ENCODE peak calls at places on chromosomes 13 and 19, in eight cellular contexts. L is endothelial cell, C is BJ, W is cardiac fibroblast, G is uterus, O is neural progenitor cell, R is progenitor cell of endocrine pancreas, U is activated B cell treated with CpG ODN at 0.5 μM for 24 hours. P is an unnamed sample.

GRCh38 chr13:108322206-108322824 is 52.8 kb downstream of the TNFSF13B start:
- DNase-seq in L (no peak), C (no peak), W (peak; percentile 67), G (no peak), O (peak; percentile 64), R (no peak), U (no peak), P (no peak)

GRCh38 chr13:52599853-52600603 is 42.2 kb upstream of the HNRNPA1L2 start:
- DNase-seq in L (peak; percentile 54), C (no peak), W (peak; percentile 49), G (peak; percentile 36), O (peak; percentile 71), R (peak; percentile 54), U (peak; percentile 32), P (no peak)

GRCh38 chr13:106917024-106917491 is 349.1 kb upstream of the ARGLU1 start:
- DNase-seq in L (peak; percentile 12), C (no peak), W (peak; percentile 9), G (no peak), O (peak; percentile 42), R (no peak), U (no peak), P (no peak)

GRCh38 chr19:40443131-40443929 is 805 bp downstream of the SERTAD3 start:
- DNase-seq in L (peak; percentile 99), C (peak; percentile 99), W (peak; percentile 100), G (peak; percentile 100), O (peak; percentile 100), R (peak; percentile 99), U (peak; percentile 96), P (peak; percentile 85)

GRCh38 chr13:40874138-40874776 is 84.8 kb downstream of the SLC25A15 start:
- DNase-seq in L (no peak), C (no peak), W (peak; percentile 6), G (no peak), O (no peak), R (no peak), U (no peak), P (no peak)

GRCh38 chr13:54029720-54030119 is 1001.1 kb downstream of the OLFM4 start:
- DNase-seq in L (no peak), C (no peak), W (no peak), G (no peak), O (no peak), R (no peak), U (no peak), P (no peak)

GRCh38 chr19:34482380-34483250 is 1.1 kb downstream of the WTIP start:
- DNase-seq in L (peak; percentile 49), C (no peak), W (peak; percentile 46), G (no peak), O (peak; percentile 73), R (peak; percentile 40), U (no peak), P (no peak)

GRCh38 chr13:99353836-99354235 is 46.6 kb upstream of the GPR183 start:
- DNase-seq in L (no peak), C (no peak), W (no peak), G (no peak), O (no peak), R (no peak), U (no peak), P (no peak)

GRCh38 chr13:108044929-108045328 is 170.4 kb downstream of the LIG4 start:
- DNase-seq in L (no peak), C (no peak), W (no peak), G (no peak), O (peak; percentile 11), R (no peak), U (no peak), P (no peak)

GRCh38 chr19:575527-576506 is 3.4 kb downstream of the BSG start:
- DNase-seq in L (no peak), C (no peak), W (peak; percentile 46), G (peak; percentile 47), O (no peak), R (no peak), U (no peak), P (no peak)

GRCh38 chr13:30676672-30677071 is 58.7 kb upstream of the ALOX5AP start:
- DNase-seq in L (no peak), C (no peak), W (peak; percentile 58), G (no peak), O (no peak), R (no peak), U (no peak), P (no peak)

DNA sequence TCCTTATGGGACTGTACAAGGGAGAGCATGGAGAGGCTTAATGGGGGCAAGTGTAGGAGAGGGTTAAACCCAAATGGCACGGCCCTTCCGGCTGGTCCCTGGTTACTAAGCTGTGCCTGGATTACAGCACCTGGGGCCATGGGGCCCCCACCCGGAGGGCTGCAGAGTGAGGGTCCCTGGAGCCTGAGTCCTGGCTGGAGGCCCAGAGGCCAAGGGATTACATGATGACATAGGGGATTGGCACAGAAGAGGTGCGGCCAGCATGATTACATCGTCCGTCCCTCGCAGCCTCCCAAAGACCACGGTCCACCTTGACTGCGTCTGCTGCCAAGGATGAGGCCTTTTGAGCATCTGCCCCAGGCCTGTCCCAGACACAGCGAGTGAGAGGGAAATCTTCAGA is 149.4 kb downstream of the URI1 start:
- DNase-seq in L (no peak), C (no peak), W (no peak), G (no peak), O (no peak), R (no peak), U (no peak), P (no peak)
- TF ChIP-seq CTCF in L (no peak), C (no peak), W (no peak), G (no peak), O (no peak), R (no peak), U (no peak), P (no peak)

DNA sequence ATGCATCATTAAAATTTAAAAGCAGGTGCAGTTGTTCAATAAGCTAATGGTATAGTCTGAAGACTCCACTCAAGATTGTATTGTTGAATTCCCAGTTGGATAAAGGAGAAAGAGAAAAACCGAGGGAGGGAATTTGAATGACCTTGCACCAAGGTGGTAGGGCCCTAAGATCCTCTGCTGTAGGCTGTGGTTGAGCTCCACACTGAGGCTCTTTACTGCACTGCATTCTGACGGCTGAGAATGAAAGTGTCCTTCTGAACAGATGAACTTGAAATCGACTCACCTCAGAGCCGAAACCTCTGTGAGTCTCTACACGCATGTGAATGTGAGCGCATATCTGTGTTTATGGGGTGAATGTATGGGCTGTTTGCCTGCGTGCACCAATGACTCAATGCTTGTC is 388.9 kb upstream of the DACH1 start:
- DNase-seq in L (peak; percentile 56), C (no peak), W (peak; percentile 30), G (no peak), O (peak; percentile 66), R (peak; percentile 14), U (no peak), P (peak; percentile 18)
- TF ChIP-seq CTCF in L (no peak), C (peak; percentile 76), W (peak; percentile 41), G (no peak), O (peak; percentile 70), R (peak; percentile 74), U (no peak), P (peak; percentile 92)

DNA sequence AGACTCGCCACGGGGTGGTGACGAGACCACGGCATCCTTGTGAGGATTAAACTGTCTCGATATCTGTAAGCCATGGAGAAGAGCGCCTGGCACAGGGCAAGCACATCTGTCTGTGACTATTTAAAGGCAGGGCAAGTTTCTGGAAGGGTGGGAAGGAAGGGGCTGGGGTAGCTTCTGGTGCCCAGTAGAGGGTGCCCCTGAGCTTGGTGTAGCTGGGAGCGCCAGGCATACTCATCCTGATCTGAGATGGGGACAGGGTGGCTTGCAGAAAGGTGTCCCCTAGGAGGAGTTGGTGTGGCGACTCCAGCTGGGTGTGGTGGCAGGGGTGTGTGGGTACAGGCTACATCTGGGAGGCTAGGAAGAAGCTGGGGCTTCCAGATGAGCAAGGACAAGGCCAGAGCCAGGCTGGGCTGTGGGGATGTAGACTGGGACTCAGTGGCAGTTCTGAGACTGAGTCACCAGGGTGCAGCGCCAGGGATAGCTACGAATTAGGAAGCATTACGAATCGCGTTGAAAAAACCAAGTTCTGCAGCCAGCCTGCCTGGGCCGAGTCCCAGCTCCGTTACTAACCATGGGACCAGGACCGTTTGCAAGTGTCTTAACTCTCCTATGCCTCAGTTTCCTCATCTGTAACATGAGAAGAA is 23.1 kb upstream of the ASPDH start:
- DNase-seq in L (no peak), C (no peak), W (no peak), G (no peak), O (no peak), R (no peak), U (no peak), P (no peak)
- TF ChIP-seq CTCF in L (no peak), C (peak; percentile 1), W (no peak), G (no peak), O (peak; percentile 17), R (no peak), U (no peak), P (peak; percentile 14)

DNA sequence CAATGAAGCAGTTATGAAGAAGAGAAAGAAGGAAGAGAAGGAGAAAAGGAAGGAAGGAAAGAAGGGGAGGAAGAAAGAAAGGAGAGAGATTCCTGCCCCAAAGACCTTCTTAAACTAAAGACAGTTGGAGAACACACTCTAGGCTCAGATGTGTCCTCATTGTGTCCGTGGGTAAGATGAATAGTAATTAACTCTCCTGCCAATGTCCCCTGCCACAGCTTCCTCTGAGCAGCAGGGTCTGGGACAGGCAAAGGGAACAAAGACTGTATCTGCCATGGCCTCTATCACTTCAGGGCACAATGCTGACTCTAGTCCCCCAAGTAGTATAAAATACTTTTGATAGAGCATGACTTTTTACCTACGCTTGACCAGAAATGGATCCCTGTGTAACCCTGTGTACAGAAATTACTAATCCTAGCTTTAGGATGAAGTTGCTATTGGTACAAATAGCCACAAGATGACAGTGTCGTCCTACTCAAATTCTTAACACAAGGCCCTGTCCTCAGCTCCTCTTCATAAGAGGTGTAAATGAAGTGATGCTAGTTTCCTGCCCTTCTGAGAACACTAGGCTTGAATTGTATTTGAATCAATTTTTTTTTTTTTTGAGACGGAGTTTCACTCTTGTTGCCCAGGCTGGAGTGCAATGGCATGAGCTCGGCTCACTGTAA is 186.2 kb upstream of the GPR12 start:
- DNase-seq in L (no peak), C (no peak), W (peak; percentile 73), G (no peak), O (peak; percentile 75), R (no peak), U (no peak), P (peak; percentile 27)
- TF ChIP-seq CTCF in L (peak; percentile 41), C (peak; percentile 80), W (peak; percentile 82), G (peak; percentile 71), O (peak; percentile 84), R (peak; percentile 81), U (no peak), P (peak; percentile 91)

GRCh38 chr13:102769679-102770078 is 3.9 kb downstream of the TEX30 start:
- DNase-seq in L (no peak), C (no peak), W (peak; percentile 19), G (no peak), O (no peak), R (no peak), U (no peak), P (no peak)
- TF ChIP-seq CTCF in L (no peak), C (no peak), W (no peak), G (no peak), O (no peak), R (no peak), U (no peak), P (peak; percentile 17)

P was measured in epithelial cell of proximal tubule.